ENCODE peak calls at places on chromosomes 12 and 14, in six cellular contexts. M is MV-4-11, B is substantia nigra, I is endodermal cell, Y is HTR-8/SVneo, T is psoas muscle. N is an unnamed sample.

GRCh38 chr14:52269100-52269499 is 1.6 kb downstream of the PTGDR start:
- DNase-seq in M (no peak), B (no peak), I (no peak), Y (no peak), T (no peak), N (no peak)

GRCh38 chr12:51863363-51863920 is 14.9 kb upstream of the FIGNL2 start:
- DNase-seq in M (peak; percentile 45), B (no peak), I (peak; percentile 85), Y (no peak), T (peak; percentile 44), N (no peak)

GRCh38 chr12:67773896-67774295 is 125.4 kb downstream of the DYRK2 start:
- DNase-seq in M (no peak), B (no peak), I (no peak), Y (no peak), T (no peak), N (no peak)

GRCh38 chr14:38616959-38617358 is 361.1 kb upstream of the CLEC14A start:
- DNase-seq in M (no peak), B (no peak), I (no peak), Y (no peak), T (no peak), N (peak; percentile 18)

GRCh38 chr14:36683083-36683724 is 21.5 kb downstream of the PAX9 start:
- DNase-seq in M (no peak), B (no peak), I (peak; percentile 60), Y (no peak), T (no peak), N (no peak)

GRCh38 chr14:101705733-101706508 is 55.6 kb upstream of the PPP2R5C start:
- DNase-seq in M (no peak), B (no peak), I (peak; percentile 86), Y (no peak), T (peak; percentile 81), N (peak; percentile 25)

GRCh38 chr12:21169878-21170472 is 39.0 kb downstream of the SLCO1B1 start:
- DNase-seq in M (peak; percentile 6), B (no peak), I (peak; percentile 97), Y (peak; percentile 3), T (no peak), N (peak; percentile 41)

GRCh38 chr12:124632510-124632909 is 65.1 kb upstream of the NCOR2 start:
- DNase-seq in M (no peak), B (no peak), I (peak; percentile 80), Y (no peak), T (no peak), N (no peak)

GRCh38 chr14:95835331-95835730 is 41.3 kb upstream of the TUNAR start:
- DNase-seq in M (peak; percentile 79), B (no peak), I (no peak), Y (no peak), T (no peak), N (peak; percentile 9)

GRCh38 chr12:14892726-14893442 is 7.2 kb upstream of the MGP start:
- DNase-seq in M (peak; percentile 4), B (no peak), I (no peak), Y (no peak), T (peak; percentile 67), N (no peak)

GRCh38 chr14:102590667-102591099 is 1.8 kb upstream of the RCOR1 start:
- DNase-seq in M (no peak), B (no peak), I (peak; percentile 90), Y (no peak), T (peak; percentile 68), N (peak; percentile 49)

GRCh38 chr12:104567832-104568490 is 111.2 kb downstream of the CHST11 start:
- DNase-seq in M (no peak), B (no peak), I (no peak), Y (no peak), T (no peak), N (no peak)

GRCh38 chr14:62213516-62213915 is 451.3 kb downstream of the SNAPC1 start:
- DNase-seq in M (no peak), B (no peak), I (no peak), Y (no peak), T (no peak), N (peak; percentile 15)

GRCh38 chr12:56152756-56153137 is 360 bp downstream of the MYL6B start:
- DNase-seq in M (no peak), B (no peak), I (no peak), Y (no peak), T (no peak), N (no peak)

GRCh38 chr12:62446741-62447452 is 19.7 kb upstream of the MON2 start:
- DNase-seq in M (peak; percentile 9), B (no peak), I (no peak), Y (no peak), T (no peak), N (no peak)

GRCh38 chr14:61253064-61253753 is 27.9 kb downstream of the TMEM30B start:
- DNase-seq in M (peak; percentile 59), B (no peak), I (no peak), Y (no peak), T (no peak), N (no peak)

GRCh38 chr12:92208613-92209121 is 63.0 kb upstream of the BTG1 start:
- DNase-seq in M (peak; percentile 86), B (no peak), I (no peak), Y (peak; percentile 18), T (no peak), N (peak; percentile 10)